ENCODE peak calls at places on chromosomes 1 and 21, in five cellular contexts. P is brain microvascular endothelial cell, Q is right lobe of liver, N is tibial artery, M is stomach. G is an unnamed sample.

GRCh38 chr1:181149326-181150000 is 61.0 kb downstream of the IER5 start:
- DNase-seq in P (no peak), Q (no peak), N (no peak), M (peak), G (no peak)

GRCh38 chr1:228750915-228751314 is 15.6 kb downstream of the RHOU start:
- DNase-seq in P (no peak), Q (no peak), N (no peak), M (no peak), G (no peak)

GRCh38 chr1:87853576-87854351 is 525.1 kb downstream of the LMO4 start:
- DNase-seq in P (no peak), Q (no peak), N (no peak), M (no peak), G (no peak)

GRCh38 chr1:65703853-65704252 is 88.8 kb upstream of the PDE4B start:
- DNase-seq in P (no peak), Q (no peak), N (no peak), M (no peak), G (no peak)

GRCh38 chr1:93864175-93864574 is 14.8 kb downstream of the DNTTIP2 start:
- DNase-seq in P (no peak), Q (no peak), N (no peak), M (no peak), G (no peak)

GRCh38 chr21:34569381-34569979 is 45.4 kb downstream of the RCAN1 start:
- DNase-seq in P (no peak), Q (no peak), N (no peak), M (no peak), G (no peak)

GRCh38 chr1:21552715-21553114 is 43.5 kb downstream of the ALPL start:
- DNase-seq in P (peak), Q (no peak), N (no peak), M (no peak), G (no peak)

GRCh38 chr1:230858918-230859819 is 9.2 kb downstream of the C1orf198 start:
- DNase-seq in P (peak), Q (no peak), N (peak), M (no peak), G (no peak)

GRCh38 chr1:31696246-31696645 is 7.6 kb downstream of the COL16A1 start:
- DNase-seq in P (no peak), Q (no peak), N (no peak), M (peak), G (no peak)

GRCh38 chr1:100567062-100567461 is 29.1 kb downstream of the GPR88 start:
- DNase-seq in P (no peak), Q (no peak), N (no peak), M (no peak), G (no peak)

GRCh38 chr1:163174524-163175437 is 27.9 kb downstream of the RGS5 start:
- DNase-seq in P (peak), Q (peak), N (peak), M (peak), G (peak)

GRCh38 chr1:16921391-16922185 is at the start of gene CROCC:
- DNase-seq in P (peak), Q (peak), N (no peak), M (no peak), G (peak)

GRCh38 chr1:218463194-218464156 is 118.3 kb downstream of the TGFB2 start:
- DNase-seq in P (peak), Q (peak), N (peak), M (no peak), G (no peak)

GRCh38 chr21:45740491-45741357 is 97.2 kb downstream of the PCBP3 start:
- DNase-seq in P (no peak), Q (no peak), N (no peak), M (no peak), G (no peak)

GRCh38 chr1:33094486-33094885 is 13.5 kb downstream of the AZIN2 start:
- DNase-seq in P (no peak), Q (no peak), N (no peak), M (no peak), G (no peak)

GRCh38 chr1:90174246-90174645 is 179.3 kb downstream of the ZNF326 start:
- DNase-seq in P (no peak), Q (no peak), N (no peak), M (no peak), G (no peak)

GRCh38 chr21:31612889-31613785 is 46.4 kb upstream of the SOD1 start:
- DNase-seq in P (peak), Q (no peak), N (no peak), M (no peak), G (peak)

GRCh38 chr1:108570998-108571401 is 11.1 kb downstream of the EEIG2 start:
- DNase-seq in P (no peak), Q (no peak), N (no peak), M (no peak), G (no peak)

GRCh38 chr21:44507673-44508425 is 32.1 kb downstream of the KRTAP10-1 start:
- DNase-seq in P (no peak), Q (no peak), N (no peak), M (no peak), G (no peak)

GRCh38 chr1:234600418-234601216 is 9.4 kb downstream of the IRF2BP2 start:
- DNase-seq in P (no peak), Q (no peak), N (no peak), M (peak), G (no peak)

GRCh38 chr1:235430991-235431390 is 63.8 kb downstream of the TBCE start:
- DNase-seq in P (peak), Q (no peak), N (no peak), M (no peak), G (no peak)

GRCh38 chr1:176466514-176466913 is 3.5 kb downstream of the PAPPA2 start:
- DNase-seq in P (no peak), Q (no peak), N (no peak), M (no peak), G (no peak)

GRCh38 chr1:3560199-3560955 is 50.9 kb downstream of the MEGF6 start:
- DNase-seq in P (no peak), Q (no peak), N (no peak), M (no peak), G (no peak)

GRCh38 chr1:121471517-121471916 is 286.7 kb downstream of the SRGAP2C start:
- DNase-seq in P (no peak), Q (no peak), N (no peak), M (no peak), G (no peak)

GRCh38 chr1:99645199-99645598 is 714 bp upstream of the PALMD start:
- DNase-seq in P (no peak), Q (peak), N (no peak), M (no peak), G (no peak)

GRCh38 chr1:18556364-18556763 is 74.3 kb upstream of the PAX7 start:
- DNase-seq in P (peak), Q (no peak), N (no peak), M (no peak), G (no peak)
- TF ChIP-seq CTCF in P (peak), Q (peak), N (no peak), M (no peak), G (peak)

DNA sequence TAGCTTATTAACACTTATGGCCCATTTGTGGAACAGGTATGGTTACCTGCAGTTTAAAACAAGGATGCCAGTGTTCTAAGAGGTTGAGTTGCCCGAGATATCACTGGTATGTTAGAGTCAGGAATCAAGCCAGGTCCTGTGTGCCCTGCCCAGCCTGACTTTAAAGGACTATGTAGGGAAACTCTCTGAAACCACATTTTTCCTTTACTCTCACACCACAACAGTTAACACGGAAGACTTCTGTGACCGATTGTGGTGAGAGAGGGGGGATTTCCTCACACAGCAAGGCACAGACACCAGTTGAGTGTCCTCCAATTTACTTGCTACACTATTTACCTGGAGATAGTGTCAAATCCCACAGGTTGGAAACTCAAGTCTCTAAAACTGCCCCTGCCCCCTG is 47.8 kb downstream of the UCK2 start:
- DNase-seq in P (no peak), Q (no peak), N (no peak), M (peak), G (no peak)
- H3K27ac ChIP-seq in P (no peak), Q (no peak), N (no peak), M (peak), G (no peak)

DNA sequence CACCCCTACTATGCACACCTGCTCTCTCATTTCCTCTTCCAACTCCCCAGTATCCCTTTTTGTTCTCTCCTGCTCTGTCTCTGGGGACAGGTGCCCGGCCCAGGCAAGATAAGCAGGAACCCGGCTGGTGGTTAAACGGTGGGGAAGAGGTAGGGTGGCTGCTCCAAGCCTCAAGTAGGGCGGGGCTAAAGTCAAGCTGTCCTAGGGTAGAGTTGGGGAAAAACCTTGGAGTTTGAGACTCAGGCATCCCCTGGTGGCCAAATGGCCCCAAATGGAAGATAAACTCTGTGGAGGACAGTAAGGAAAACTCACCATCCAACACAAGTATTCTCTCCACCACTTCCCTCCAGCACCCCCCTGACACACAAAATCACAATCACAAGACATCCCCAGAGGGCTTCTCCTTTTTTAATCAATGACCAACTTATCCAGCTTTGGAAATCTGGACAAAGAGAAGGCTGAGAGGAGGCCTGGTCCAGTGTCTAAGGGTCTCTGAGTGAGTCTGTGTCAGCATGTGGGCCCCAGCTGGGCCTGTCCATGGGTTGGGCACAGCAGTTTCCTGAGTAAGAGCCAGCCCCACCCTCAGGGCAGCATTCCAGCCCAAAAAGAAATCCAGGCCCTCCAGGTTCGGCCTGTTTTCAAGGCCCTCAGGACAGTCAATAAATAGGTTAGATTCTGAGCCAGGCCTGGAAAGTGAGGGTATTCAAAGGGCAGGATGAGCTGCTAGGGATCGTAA is 9.8 kb downstream of the POMGNT1 start:
- DNase-seq in P (no peak), Q (peak), N (peak), M (peak), G (no peak)
- TF ChIP-seq CTCF in P (peak), Q (no peak), N (no peak), M (no peak), G (no peak)

GRCh38 chr1:232704694-232705680 is 75.1 kb upstream of the SIPA1L2 start:
- DNase-seq in P (peak), Q (no peak), N (no peak), M (peak), G (no peak)
- H3K27ac ChIP-seq in P (no peak), Q (peak), N (no peak), M (peak), G (peak)

GRCh38 chr1:154495496-154496273 is 6.3 kb upstream of the TDRD10 start:
- DNase-seq in P (no peak), Q (no peak), N (no peak), M (no peak), G (no peak)

GRCh38 chr1:154496381-154496780 is 5.6 kb upstream of the TDRD10 start:
- DNase-seq in P (no peak), Q (no peak), N (no peak), M (no peak), G (no peak)

GRCh38 chr1:154492115-154492514 is 9.9 kb upstream of the TDRD10 start:
- DNase-seq in P (no peak), Q (no peak), N (no peak), M (no peak), G (no peak)

GRCh38 chr1:154490327-154490726 is 11.7 kb upstream of the TDRD10 start:
- DNase-seq in P (no peak), Q (no peak), N (no peak), M (no peak), G (no peak)

DNA sequence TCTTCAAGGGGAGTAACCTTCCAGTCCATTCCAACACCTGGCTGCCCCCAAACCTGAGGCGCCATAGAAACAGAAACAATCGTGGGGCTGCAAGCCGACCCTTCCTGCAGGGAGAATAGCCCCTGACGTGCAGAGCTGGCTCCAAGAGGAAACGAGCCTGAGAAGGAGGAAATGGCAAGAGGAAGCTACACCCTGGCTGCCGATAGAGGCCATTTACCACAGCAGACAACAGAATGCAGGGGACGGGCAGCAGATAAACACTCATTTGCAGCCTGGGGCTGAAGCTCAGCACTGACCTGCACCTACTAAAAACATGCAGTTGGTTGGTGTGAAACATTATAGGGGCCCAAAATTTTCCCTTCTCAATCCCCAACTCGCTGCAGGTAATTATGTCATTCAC is 8.7 kb upstream of the TDRD10 start:
- DNase-seq in P (no peak), Q (peak), N (no peak), M (no peak), G (no peak)
- TF ChIP-seq CTCF in P (no peak), Q (no peak), N (no peak), M (no peak), G (no peak)

DNA sequence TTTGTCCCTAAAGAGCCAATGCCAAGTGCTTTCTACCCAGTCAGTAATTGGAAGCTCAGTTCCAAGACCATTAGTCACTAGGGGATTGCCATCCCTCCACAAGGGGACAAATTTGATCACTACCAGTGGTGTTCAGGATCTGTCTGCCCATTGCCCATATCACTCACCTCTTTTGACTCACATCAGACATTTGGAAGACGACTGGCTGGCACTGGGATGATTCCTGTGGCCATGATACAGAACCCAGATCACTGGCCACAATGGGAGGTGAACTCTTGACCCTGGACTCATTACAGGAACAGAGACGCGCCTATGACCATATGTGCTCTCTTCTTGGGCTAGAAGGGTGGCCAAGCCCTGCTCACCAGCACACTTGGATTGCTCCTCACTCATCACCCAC is 71.0 kb downstream of the COLGALT2 start:
- DNase-seq in P (no peak), Q (no peak), N (no peak), M (no peak), G (no peak)
- H3K27ac ChIP-seq in P (no peak), Q (no peak), N (no peak), M (no peak), G (no peak)

G was measured in upper lobe of right lung.